ENCODE peak calls at places on chromosomes 13 and 19, in nine cellular contexts. B, Z, P, D, N, U, V, E and A are unnamed samples.

GRCh38 chr13:112729408-112729807 is 39.6 kb downstream of the ATP11A start:
- DNase-seq in Z (no peak), P (no peak), U (no peak), B (no peak), N (no peak), V (no peak), E (peak), D (no peak), A (no peak)

GRCh38 chr19:44661205-44661604 is 10.1 kb upstream of the CEACAM19 start:
- DNase-seq in N (no peak), D (no peak), P (no peak), U (no peak), E (no peak), B (no peak), V (no peak), Z (no peak), A (no peak)

GRCh38 chr13:101003566-101003965 is 329.0 kb upstream of the TMTC4 start:
- DNase-seq in U (no peak), B (no peak), P (no peak), E (no peak), N (no peak), V (no peak), Z (no peak), D (no peak), A (no peak)

GRCh38 chr13:98688373-98688772 is 64.1 kb downstream of the SLC15A1 start:
- DNase-seq in D (no peak), B (no peak), U (no peak), V (no peak), Z (no peak), N (no peak), P (no peak), E (no peak), A (no peak)

GRCh38 chr19:13055213-13056051 is 47.2 kb downstream of the LYL1 start:
- DNase-seq in D (peak), Z (no peak), V (peak), E (no peak), B (peak), N (peak), U (peak), P (no peak), A (peak)

GRCh38 chr13:37869756-37870488 is at the start of gene TRPC4:
- DNase-seq in P (no peak), Z (peak), E (peak), N (peak), U (peak), B (peak), D (no peak), V (peak), A (peak)

GRCh38 chr13:21071894-21072293 is 10.5 kb upstream of the LATS2 start:
- DNase-seq in U (no peak), B (no peak), N (no peak), P (no peak), Z (no peak), E (no peak), V (no peak), D (no peak), A (no peak)

GRCh38 chr19:33040994-33041827 is 23.5 kb downstream of the RHPN2 start:
- DNase-seq in P (no peak), Z (peak), E (no peak), N (peak), B (peak), V (no peak), D (no peak), U (no peak), A (no peak)

GRCh38 chr19:43634516-43634876 is 5.2 kb downstream of the CADM4 start:
- DNase-seq in D (no peak), E (no peak), Z (peak), V (no peak), N (no peak), P (no peak), B (no peak), U (no peak), A (no peak)